ENCODE peak calls at places on chromosomes 1 and 21, in ten cellular contexts. B is NB4, U is endothelial cell of umbilical vein, G is H1, J is HCT116, Z is SK-N-SH, P is WTC11, W is A549, D is GM12878, C is HepG2. Q is an unnamed sample.

GRCh38 chr1:47407481-47407880 is 8.6 kb upstream of the FOXE3 start:
- DNase-seq in B (no peak), U (no peak), G (no peak), J (no peak), Z (no peak), P (no peak), W (no peak), D (no peak), C (no peak), Q (no peak)

GRCh38 chr1:2412395-2412772 is at the start of gene PEX10:
- DNase-seq in B (peak; percentile 95), U (peak; percentile 95), G (peak; percentile 81), J (peak; percentile 88), Z (peak; percentile 99), P (peak; percentile 99), W (peak; percentile 56), D (peak; percentile 80), C (peak; percentile 86), Q (peak; percentile 99)

GRCh38 chr1:97680894-97681293 is 239.9 kb downstream of the DPYD start:
- DNase-seq in B (no peak), U (peak; percentile 32), G (no peak), J (no peak), Z (peak; percentile 4), P (no peak), W (no peak), D (no peak), C (no peak), Q (no peak)

GRCh38 chr1:55869050-55869449 is 653.9 kb upstream of the USP24 start:
- DNase-seq in B (no peak), U (no peak), G (no peak), J (no peak), Z (no peak), P (no peak), W (no peak), D (no peak), C (no peak), Q (no peak)

GRCh38 chr1:25890249-25891034 is 14.9 kb upstream of the PAQR7 start:
- DNase-seq in B (no peak), U (no peak), G (no peak), J (peak; percentile 96), Z (no peak), P (peak; percentile 9), W (peak; percentile 66), D (no peak), C (peak; percentile 50), Q (no peak)

GRCh38 chr21:46092026-46092764 is 5.7 kb upstream of the COL6A2 start:
- DNase-seq in B (no peak), U (no peak), G (no peak), J (no peak), Z (no peak), P (no peak), W (no peak), D (no peak), C (no peak), Q (no peak)

GRCh38 chr1:91526496-91526895 is 25.8 kb downstream of the CDC7 start:
- DNase-seq in B (no peak), U (no peak), G (no peak), J (no peak), Z (no peak), P (no peak), W (no peak), D (no peak), C (no peak), Q (no peak)

GRCh38 chr1:66758247-66758755 is 6.0 kb downstream of the DYNLT5 start:
- DNase-seq in B (no peak), U (peak; percentile 12), G (no peak), J (no peak), Z (no peak), P (no peak), W (no peak), D (peak; percentile 40), C (no peak), Q (peak; percentile 55)

GRCh38 chr1:110337704-110338199 is 1.4 kb upstream of the RBM15 start:
- DNase-seq in B (peak; percentile 66), U (no peak), G (no peak), J (no peak), Z (peak; percentile 34), P (peak; percentile 58), W (peak; percentile 21), D (no peak), C (peak; percentile 54), Q (peak; percentile 74)

GRCh38 chr1:225480825-225481434 is 53.1 kb upstream of the LBR start:
- DNase-seq in B (peak; percentile 70), U (peak; percentile 54), G (no peak), J (peak; percentile 38), Z (peak; percentile 68), P (peak; percentile 90), W (peak; percentile 76), D (no peak), C (peak; percentile 36), Q (peak; percentile 80)

GRCh38 chr1:102120910-102121309 is 124.2 kb upstream of the OLFM3 start:
- DNase-seq in B (no peak), U (no peak), G (no peak), J (no peak), Z (no peak), P (no peak), W (no peak), D (no peak), C (no peak), Q (no peak)

GRCh38 chr1:106534612-106535011 is 521.9 kb upstream of the PRMT6 start:
- DNase-seq in B (peak; percentile 4), U (no peak), G (no peak), J (no peak), Z (no peak), P (no peak), W (no peak), D (no peak), C (no peak), Q (no peak)

DNA sequence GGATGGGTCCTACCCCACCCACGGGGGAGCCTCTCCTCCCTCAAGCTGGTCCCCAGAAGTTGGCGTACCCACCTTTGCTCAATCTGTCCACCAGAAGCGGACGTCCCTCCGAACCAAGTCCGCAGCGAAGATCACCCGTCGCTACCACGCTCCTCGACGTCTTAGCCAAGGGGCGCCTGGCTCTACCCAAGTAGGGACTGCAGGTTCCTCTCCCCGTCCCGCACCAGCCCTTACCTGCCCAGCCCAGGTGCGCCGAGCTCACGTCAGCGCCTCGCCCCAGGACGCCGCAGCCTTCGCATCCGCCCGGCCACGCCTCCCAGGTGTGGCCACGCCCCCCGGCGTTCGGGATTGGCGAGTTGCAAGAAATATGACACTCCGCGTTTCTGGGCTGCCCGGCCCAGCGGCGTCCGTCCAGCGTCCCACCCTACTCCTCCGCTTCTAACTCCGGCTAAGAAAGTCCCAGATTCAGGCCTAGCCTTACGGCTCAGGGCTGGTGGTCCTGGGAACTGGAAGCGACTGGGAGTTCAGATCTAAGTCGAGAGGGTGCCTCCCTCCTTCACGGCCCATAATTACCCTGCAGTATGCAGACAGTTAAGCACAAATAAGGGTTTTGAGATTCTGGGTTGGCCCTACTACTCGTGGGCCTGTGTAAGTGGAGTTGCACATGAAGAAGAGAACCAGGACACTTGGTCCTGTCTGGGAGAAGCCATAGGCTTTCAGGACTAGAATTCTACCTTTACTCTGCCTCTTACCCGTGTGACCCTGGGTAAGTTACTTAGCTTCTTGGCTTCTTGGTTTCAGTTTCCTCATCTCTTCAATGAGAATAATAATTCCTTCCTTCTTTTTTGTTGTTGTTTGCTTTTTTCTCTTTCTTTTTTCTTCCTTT is at the start of gene IRF6:
- DNase-seq in B (no peak), U (peak; percentile 87), G (peak; percentile 93), J (peak; percentile 88), Z (no peak), P (peak; percentile 98), W (peak; percentile 33), D (no peak), C (no peak), Q (peak; percentile 97)
- TF ChIP-seq MAX in B (no peak), U (no peak), G (peak; percentile 58), J (peak; percentile 72), Z (no peak), P (peak; percentile 54), W (no peak), D (no peak), C (no peak), Q (peak; percentile 31)

DNA sequence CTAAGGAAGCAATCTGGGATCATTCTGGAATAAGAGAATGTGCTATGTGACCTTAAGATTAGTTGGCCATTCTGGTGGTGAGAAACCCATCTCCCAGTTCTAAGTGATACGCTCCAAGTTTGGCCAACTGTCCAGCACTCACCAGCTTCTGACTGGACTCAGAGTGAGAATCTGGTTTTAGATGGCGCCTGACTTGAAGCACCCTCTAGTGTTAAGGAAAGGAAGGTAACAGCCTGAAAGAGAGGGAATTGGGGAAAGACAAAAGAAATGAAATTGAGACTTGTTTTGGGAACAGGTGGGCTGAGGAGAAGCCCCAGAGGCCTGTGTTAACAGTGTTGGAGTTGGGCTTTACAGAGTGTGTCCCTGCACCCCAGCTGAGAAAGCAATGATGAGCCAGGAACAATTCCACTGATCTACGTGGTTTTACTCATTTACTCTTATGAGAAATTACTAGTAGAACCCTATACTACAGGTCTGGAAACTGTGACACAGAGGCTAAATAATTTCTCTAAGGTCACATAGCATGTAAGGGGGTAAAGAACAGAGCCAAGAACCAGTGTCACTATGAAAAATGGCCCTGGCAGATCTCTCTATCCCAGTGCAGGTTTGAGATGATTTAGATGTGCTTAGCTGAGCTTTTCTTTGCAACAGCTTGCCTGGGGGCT is 9.3 kb upstream of the FCAMR start:
- DNase-seq in B (peak; percentile 34), U (no peak), G (no peak), J (peak; percentile 7), Z (no peak), P (no peak), W (peak; percentile 34), D (no peak), C (peak; percentile 40), Q (peak; percentile 68)
- TF ChIP-seq MAX in B (no peak), U (no peak), G (no peak), J (no peak), Z (no peak), P (no peak), W (no peak), D (no peak), C (no peak), Q (no peak)

DNA sequence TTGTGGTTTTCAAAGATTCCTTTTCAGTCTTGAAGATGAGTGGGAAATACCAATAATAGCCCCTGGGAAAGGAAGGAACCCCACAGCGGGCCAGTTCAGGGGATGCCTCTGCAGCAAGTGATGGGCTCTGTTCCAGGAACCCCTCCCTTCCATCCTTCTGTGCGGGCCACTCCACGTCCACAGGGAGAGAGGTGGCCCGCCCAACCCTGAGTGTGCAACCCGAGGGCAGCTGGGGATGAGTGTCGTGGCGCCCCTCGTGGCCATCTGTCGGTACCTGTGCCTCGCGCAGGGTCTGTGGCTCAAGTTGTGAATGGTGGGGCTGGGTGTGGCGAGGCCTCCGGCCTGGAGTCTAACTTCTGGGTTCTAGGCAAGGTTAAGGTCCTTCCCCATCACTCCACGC is 65.6 kb downstream of the TLR5 start:
- DNase-seq in B (no peak), U (no peak), G (no peak), J (no peak), Z (no peak), P (peak; percentile 42), W (no peak), D (no peak), C (no peak), Q (peak; percentile 57)
- TF ChIP-seq MAX in B (no peak), U (no peak), G (no peak), J (no peak), Z (no peak), P (no peak), W (no peak), D (no peak), C (no peak), Q (no peak)

DNA sequence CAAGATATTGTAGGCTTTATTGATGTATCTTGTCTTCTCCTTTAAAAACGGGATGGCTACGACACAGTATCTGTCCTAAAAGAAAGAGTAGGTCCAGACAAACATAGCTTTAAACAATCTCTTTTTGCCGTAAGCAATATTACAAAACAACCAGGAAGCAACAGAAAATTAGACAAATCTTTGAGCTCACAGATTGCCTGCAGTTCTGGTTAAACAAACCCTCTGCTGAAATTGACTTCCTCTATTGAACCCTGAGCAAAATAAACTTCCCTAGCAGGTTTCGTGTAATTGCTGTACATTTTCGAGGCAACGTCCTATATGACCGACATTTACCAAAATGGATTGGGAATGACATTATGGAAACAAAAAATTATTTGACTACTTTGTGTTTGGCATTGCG is 50.6 kb downstream of the CHML start:
- DNase-seq in B (peak; percentile 21), U (no peak), G (no peak), J (no peak), Z (no peak), P (no peak), W (no peak), D (no peak), C (no peak), Q (no peak)
- TF ChIP-seq MAX in B (no peak), U (no peak), G (no peak), J (no peak), Z (no peak), P (no peak), W (no peak), D (no peak), C (no peak), Q (no peak)

Q was measured in K562.